ENCODE peak calls at places on chromosomes 13 and 19, in five cellular contexts. One of them, this sample, is unnamed.

GRCh38 chr13:66265446-66265845 is 964.7 kb downstream of the PCDH9 start:
- DNase-seq in prostate gland: no peak
- DNase-seq in astrocyte of the cerebellum: peak
- DNase-seq in naive thymus-derived CD4-positive, alpha-beta T cell: no peak
- DNase-seq in AG10803: no peak
- DNase-seq in this sample: no peak

GRCh38 chr19:5150902-5151741 is 182.2 kb downstream of the KDM4B start:
- DNase-seq in prostate gland: no peak
- DNase-seq in astrocyte of the cerebellum: no peak
- DNase-seq in naive thymus-derived CD4-positive, alpha-beta T cell: no peak
- DNase-seq in AG10803: no peak
- DNase-seq in this sample: no peak

GRCh38 chr19:44643605-44644390 is at the start of gene PVR:
- DNase-seq in prostate gland: peak
- DNase-seq in astrocyte of the cerebellum: no peak
- DNase-seq in naive thymus-derived CD4-positive, alpha-beta T cell: no peak
- DNase-seq in AG10803: peak
- DNase-seq in this sample: peak

GRCh38 chr13:28684257-28684656 is 25.3 kb downstream of the POMP start:
- DNase-seq in prostate gland: no peak
- DNase-seq in astrocyte of the cerebellum: no peak
- DNase-seq in naive thymus-derived CD4-positive, alpha-beta T cell: no peak
- DNase-seq in AG10803: no peak
- DNase-seq in this sample: peak

GRCh38 chr13:107886118-107886517 is 329.2 kb downstream of the LIG4 start:
- DNase-seq in prostate gland: no peak
- DNase-seq in astrocyte of the cerebellum: no peak
- DNase-seq in naive thymus-derived CD4-positive, alpha-beta T cell: no peak
- DNase-seq in AG10803: no peak
- DNase-seq in this sample: no peak

GRCh38 chr19:42280761-42281174 is 11.7 kb downstream of the CIC start:
- DNase-seq in prostate gland: no peak
- DNase-seq in astrocyte of the cerebellum: no peak
- DNase-seq in naive thymus-derived CD4-positive, alpha-beta T cell: peak
- DNase-seq in AG10803: peak
- DNase-seq in this sample: no peak

GRCh38 chr19:38852231-38853044 is 2.7 kb upstream of the HNRNPL start:
- DNase-seq in prostate gland: peak
- DNase-seq in astrocyte of the cerebellum: no peak
- DNase-seq in naive thymus-derived CD4-positive, alpha-beta T cell: peak
- DNase-seq in AG10803: peak
- DNase-seq in this sample: peak

GRCh38 chr13:110300090-110300815 is 6.7 kb downstream of the COL4A1 start:
- DNase-seq in prostate gland: no peak
- DNase-seq in astrocyte of the cerebellum: no peak
- DNase-seq in naive thymus-derived CD4-positive, alpha-beta T cell: no peak
- DNase-seq in AG10803: no peak
- DNase-seq in this sample: no peak

GRCh38 chr19:39327990-39328705 is 7.5 kb upstream of the LRFN1 start:
- DNase-seq in prostate gland: peak
- DNase-seq in astrocyte of the cerebellum: peak
- DNase-seq in naive thymus-derived CD4-positive, alpha-beta T cell: peak
- DNase-seq in AG10803: peak
- DNase-seq in this sample: peak

GRCh38 chr13:50085063-50085462 is 69.8 kb downstream of the KCNRG start:
- DNase-seq in prostate gland: no peak
- DNase-seq in astrocyte of the cerebellum: no peak
- DNase-seq in naive thymus-derived CD4-positive, alpha-beta T cell: no peak
- DNase-seq in AG10803: no peak
- DNase-seq in this sample: no peak

GRCh38 chr13:99992912-99993311 is 11.3 kb downstream of the ZIC2 start:
- DNase-seq in prostate gland: no peak
- DNase-seq in astrocyte of the cerebellum: peak
- DNase-seq in naive thymus-derived CD4-positive, alpha-beta T cell: no peak
- DNase-seq in AG10803: no peak
- DNase-seq in this sample: no peak

GRCh38 chr13:40483601-40484000 is 182.8 kb downstream of the FOXO1 start:
- DNase-seq in prostate gland: no peak
- DNase-seq in astrocyte of the cerebellum: no peak
- DNase-seq in naive thymus-derived CD4-positive, alpha-beta T cell: no peak
- DNase-seq in AG10803: no peak
- DNase-seq in this sample: no peak

GRCh38 chr13:31236211-31236786 is 36.5 kb downstream of the B3GLCT start:
- DNase-seq in prostate gland: no peak
- DNase-seq in astrocyte of the cerebellum: peak
- DNase-seq in naive thymus-derived CD4-positive, alpha-beta T cell: no peak
- DNase-seq in AG10803: peak
- DNase-seq in this sample: no peak

GRCh38 chr19:40225440-40226305 is 816 bp downstream of the CCNP start:
- DNase-seq in prostate gland: no peak
- DNase-seq in astrocyte of the cerebellum: no peak
- DNase-seq in naive thymus-derived CD4-positive, alpha-beta T cell: no peak
- DNase-seq in AG10803: peak
- DNase-seq in this sample: no peak

GRCh38 chr19:35195822-35196221 is 32.7 kb downstream of the FAM187B start:
- DNase-seq in prostate gland: no peak
- DNase-seq in astrocyte of the cerebellum: no peak
- DNase-seq in naive thymus-derived CD4-positive, alpha-beta T cell: no peak
- DNase-seq in AG10803: peak
- DNase-seq in this sample: peak

GRCh38 chr13:97256343-97256783 is 34.2 kb downstream of the MBNL2 start:
- DNase-seq in prostate gland: no peak
- DNase-seq in astrocyte of the cerebellum: peak
- DNase-seq in naive thymus-derived CD4-positive, alpha-beta T cell: no peak
- DNase-seq in AG10803: peak
- DNase-seq in this sample: no peak

GRCh38 chr19:35739275-35740107 is 2.8 kb downstream of the IGFLR1 start:
- DNase-seq in prostate gland: no peak
- DNase-seq in astrocyte of the cerebellum: no peak
- DNase-seq in naive thymus-derived CD4-positive, alpha-beta T cell: no peak
- DNase-seq in AG10803: no peak
- DNase-seq in this sample: peak

GRCh38 chr19:5900976-5901375 is 2.6 kb downstream of the NDUFA11 start:
- DNase-seq in prostate gland: no peak
- DNase-seq in astrocyte of the cerebellum: no peak
- DNase-seq in naive thymus-derived CD4-positive, alpha-beta T cell: no peak
- DNase-seq in AG10803: no peak
- DNase-seq in this sample: no peak

GRCh38 chr13:30257433-30258099 is 49.8 kb downstream of the KATNAL1 start:
- DNase-seq in prostate gland: no peak
- DNase-seq in astrocyte of the cerebellum: peak
- DNase-seq in naive thymus-derived CD4-positive, alpha-beta T cell: no peak
- DNase-seq in AG10803: peak
- DNase-seq in this sample: peak

GRCh38 chr19:45558399-45558878 is 26.2 kb downstream of the OPA3 start:
- DNase-seq in prostate gland: peak
- DNase-seq in astrocyte of the cerebellum: no peak
- DNase-seq in naive thymus-derived CD4-positive, alpha-beta T cell: peak
- DNase-seq in AG10803: no peak
- DNase-seq in this sample: peak

GRCh38 chr13:51541809-51542258 is 42.4 kb upstream of the WDFY2 start:
- DNase-seq in prostate gland: no peak
- DNase-seq in astrocyte of the cerebellum: no peak
- DNase-seq in naive thymus-derived CD4-positive, alpha-beta T cell: no peak
- DNase-seq in AG10803: no peak
- DNase-seq in this sample: no peak

GRCh38 chr13:29402168-29402621 is 193.3 kb downstream of the SLC7A1 start:
- DNase-seq in prostate gland: no peak
- DNase-seq in astrocyte of the cerebellum: no peak
- DNase-seq in naive thymus-derived CD4-positive, alpha-beta T cell: no peak
- DNase-seq in AG10803: no peak
- DNase-seq in this sample: no peak

GRCh38 chr13:112875627-112876026 is 93.4 kb upstream of the MCF2L start:
- DNase-seq in prostate gland: no peak
- DNase-seq in astrocyte of the cerebellum: no peak
- DNase-seq in naive thymus-derived CD4-positive, alpha-beta T cell: no peak
- DNase-seq in AG10803: no peak
- DNase-seq in this sample: peak

GRCh38 chr13:65112123-65113075 is 2117.7 kb downstream of the PCDH9 start:
- DNase-seq in prostate gland: no peak
- DNase-seq in astrocyte of the cerebellum: peak
- DNase-seq in naive thymus-derived CD4-positive, alpha-beta T cell: no peak
- DNase-seq in AG10803: peak
- DNase-seq in this sample: no peak

GRCh38 chr13:97284558-97284957 is 62.4 kb downstream of the MBNL2 start:
- DNase-seq in prostate gland: no peak
- DNase-seq in astrocyte of the cerebellum: no peak
- DNase-seq in naive thymus-derived CD4-positive, alpha-beta T cell: no peak
- DNase-seq in AG10803: peak
- DNase-seq in this sample: no peak

GRCh38 chr19:33676999-33677665 is 55.4 kb downstream of the CHST8 start:
- DNase-seq in prostate gland: no peak
- DNase-seq in astrocyte of the cerebellum: no peak
- DNase-seq in naive thymus-derived CD4-positive, alpha-beta T cell: no peak
- DNase-seq in AG10803: no peak
- DNase-seq in this sample: no peak

GRCh38 chr13:38430761-38431160 is 81.1 kb downstream of the UFM1 start:
- DNase-seq in prostate gland: no peak
- DNase-seq in astrocyte of the cerebellum: no peak
- DNase-seq in naive thymus-derived CD4-positive, alpha-beta T cell: no peak
- DNase-seq in AG10803: peak
- DNase-seq in this sample: no peak

GRCh38 chr19:56405062-56405461 is 930 bp downstream of the ZNF583 start:
- DNase-seq in prostate gland: no peak
- DNase-seq in astrocyte of the cerebellum: no peak
- DNase-seq in naive thymus-derived CD4-positive, alpha-beta T cell: no peak
- DNase-seq in AG10803: no peak
- DNase-seq in this sample: no peak

GRCh38 chr13:36212789-36213188 is 1.6 kb downstream of the SOHLH2 start:
- DNase-seq in prostate gland: no peak
- DNase-seq in astrocyte of the cerebellum: no peak
- DNase-seq in naive thymus-derived CD4-positive, alpha-beta T cell: no peak
- DNase-seq in AG10803: no peak
- DNase-seq in this sample: no peak

GRCh38 chr13:21014139-21014665 is 47.2 kb downstream of the LATS2 start:
- DNase-seq in prostate gland: no peak
- DNase-seq in astrocyte of the cerebellum: no peak
- DNase-seq in naive thymus-derived CD4-positive, alpha-beta T cell: no peak
- DNase-seq in AG10803: no peak
- DNase-seq in this sample: no peak

GRCh38 chr19:17081672-17082630 is 6.4 kb downstream of the MYO9B start:
- DNase-seq in prostate gland: no peak
- DNase-seq in astrocyte of the cerebellum: no peak
- DNase-seq in naive thymus-derived CD4-positive, alpha-beta T cell: no peak
- DNase-seq in AG10803: no peak
- DNase-seq in this sample: no peak

GRCh38 chr13:40774672-40775071 is 3.7 kb upstream of the MRPS31 start:
- DNase-seq in prostate gland: no peak
- DNase-seq in astrocyte of the cerebellum: no peak
- DNase-seq in naive thymus-derived CD4-positive, alpha-beta T cell: no peak
- DNase-seq in AG10803: no peak
- DNase-seq in this sample: no peak

GRCh38 chr13:73107970-73108369 is 49.2 kb downstream of the KLF5 start:
- DNase-seq in prostate gland: no peak
- DNase-seq in astrocyte of the cerebellum: no peak
- DNase-seq in naive thymus-derived CD4-positive, alpha-beta T cell: no peak
- DNase-seq in AG10803: no peak
- DNase-seq in this sample: no peak

GRCh38 chr19:18109363-18109730 is 11.8 kb downstream of the MAST3 start:
- DNase-seq in prostate gland: no peak
- DNase-seq in astrocyte of the cerebellum: no peak
- DNase-seq in naive thymus-derived CD4-positive, alpha-beta T cell: no peak
- DNase-seq in AG10803: no peak
- DNase-seq in this sample: no peak
- H3K4me3 ChIP-seq in prostate gland: peak
- H3K4me3 ChIP-seq in astrocyte of the cerebellum: peak
- H3K4me3 ChIP-seq in naive thymus-derived CD4-positive, alpha-beta T cell: peak
- H3K4me3 ChIP-seq in AG10803: peak
- H3K4me3 ChIP-seq in this sample: peak

GRCh38 chr19:47569331-47569730 is 3.6 kb downstream of the ZNF541 start:
- DNase-seq in prostate gland: no peak
- DNase-seq in astrocyte of the cerebellum: no peak
- DNase-seq in naive thymus-derived CD4-positive, alpha-beta T cell: no peak
- DNase-seq in AG10803: no peak
- DNase-seq in this sample: no peak

GRCh38 chr19:47572635-47573034 is 313 bp downstream of the ZNF541 start:
- DNase-seq in prostate gland: no peak
- DNase-seq in astrocyte of the cerebellum: no peak
- DNase-seq in naive thymus-derived CD4-positive, alpha-beta T cell: no peak
- DNase-seq in AG10803: no peak
- DNase-seq in this sample: no peak

GRCh38 chr19:47573076-47574026 is at the start of gene ZNF541:
- DNase-seq in prostate gland: peak
- DNase-seq in astrocyte of the cerebellum: no peak
- DNase-seq in naive thymus-derived CD4-positive, alpha-beta T cell: peak
- DNase-seq in AG10803: peak
- DNase-seq in this sample: no peak
- H3K4me3 ChIP-seq in prostate gland: peak
- H3K4me3 ChIP-seq in astrocyte of the cerebellum: peak
- H3K4me3 ChIP-seq in naive thymus-derived CD4-positive, alpha-beta T cell: peak
- H3K4me3 ChIP-seq in AG10803: peak
- H3K4me3 ChIP-seq in this sample: no peak

GRCh38 chr19:13099073-13099999 is 3.3 kb downstream of the LYL1 start:
- DNase-seq in prostate gland: no peak
- DNase-seq in astrocyte of the cerebellum: no peak
- DNase-seq in naive thymus-derived CD4-positive, alpha-beta T cell: peak
- DNase-seq in AG10803: peak
- DNase-seq in this sample: peak
- H3K4me3 ChIP-seq in prostate gland: peak
- H3K4me3 ChIP-seq in astrocyte of the cerebellum: no peak
- H3K4me3 ChIP-seq in naive thymus-derived CD4-positive, alpha-beta T cell: peak
- H3K4me3 ChIP-seq in AG10803: no peak
- H3K4me3 ChIP-seq in this sample: no peak

GRCh38 chr19:54206831-54207177 is 6.1 kb downstream of the RPS9 start:
- DNase-seq in prostate gland: no peak
- DNase-seq in astrocyte of the cerebellum: no peak
- DNase-seq in naive thymus-derived CD4-positive, alpha-beta T cell: no peak
- DNase-seq in AG10803: no peak
- DNase-seq in this sample: no peak

GRCh38 chr19:54203151-54203611 is 2.5 kb downstream of the RPS9 start:
- DNase-seq in prostate gland: no peak
- DNase-seq in astrocyte of the cerebellum: no peak
- DNase-seq in naive thymus-derived CD4-positive, alpha-beta T cell: no peak
- DNase-seq in AG10803: peak
- DNase-seq in this sample: no peak

GRCh38 chr19:54206030-54206830 is 5.6 kb downstream of the RPS9 start:
- DNase-seq in prostate gland: no peak
- DNase-seq in astrocyte of the cerebellum: no peak
- DNase-seq in naive thymus-derived CD4-positive, alpha-beta T cell: no peak
- DNase-seq in AG10803: no peak
- DNase-seq in this sample: no peak

GRCh38 chr19:54201980-54202379 is 1.3 kb downstream of the RPS9 start:
- DNase-seq in prostate gland: no peak
- DNase-seq in astrocyte of the cerebellum: no peak
- DNase-seq in naive thymus-derived CD4-positive, alpha-beta T cell: no peak
- DNase-seq in AG10803: no peak
- DNase-seq in this sample: no peak

GRCh38 chr19:54204767-54205468 is 4.3 kb downstream of the RPS9 start:
- DNase-seq in prostate gland: no peak
- DNase-seq in astrocyte of the cerebellum: no peak
- DNase-seq in naive thymus-derived CD4-positive, alpha-beta T cell: no peak
- DNase-seq in AG10803: no peak
- DNase-seq in this sample: no peak
- H3K4me3 ChIP-seq in prostate gland: no peak
- H3K4me3 ChIP-seq in astrocyte of the cerebellum: no peak
- H3K4me3 ChIP-seq in naive thymus-derived CD4-positive, alpha-beta T cell: no peak
- H3K4me3 ChIP-seq in AG10803: no peak
- H3K4me3 ChIP-seq in this sample: peak

GRCh38 chr19:11986754-11987153 is 21.9 kb downstream of the ZNF763 start:
- DNase-seq in prostate gland: no peak
- DNase-seq in astrocyte of the cerebellum: no peak
- DNase-seq in naive thymus-derived CD4-positive, alpha-beta T cell: peak
- DNase-seq in AG10803: no peak
- DNase-seq in this sample: no peak
- H3K4me3 ChIP-seq in prostate gland: no peak
- H3K4me3 ChIP-seq in astrocyte of the cerebellum: no peak
- H3K4me3 ChIP-seq in naive thymus-derived CD4-positive, alpha-beta T cell: no peak
- H3K4me3 ChIP-seq in AG10803: no peak
- H3K4me3 ChIP-seq in this sample: peak